ENCODE peak calls at places on chromosomes 12 and 14, in ten cellular contexts. L is AG10803; M is prostate gland; G is pancreas; B is CD8-positive, alpha-beta T cell; T is coronary artery; R is upper lobe of left lung; O is A549; Y is heart left ventricle; D is H1. Q is an unnamed sample.

GRCh38 chr14:23005861-23006534 is 3.9 kb downstream of the C14orf93 start:
- DNase-seq in R (no peak), T (no peak), G (no peak), D (no peak), M (no peak), Y (no peak), O (no peak), B (no peak), L (no peak), Q (no peak)

GRCh38 chr12:75922944-75923642 is 108.5 kb downstream of the PHLDA1 start:
- DNase-seq in B (no peak), L (no peak), T (no peak), O (no peak), R (no peak), M (no peak), G (no peak), D (no peak), Y (no peak), Q (no peak)

GRCh38 chr12:47822386-47822785 is 2.7 kb upstream of the HDAC7 start:
- DNase-seq in Y (peak; percentile 16), L (no peak), B (no peak), T (no peak), D (no peak), R (no peak), G (no peak), O (no peak), M (no peak), Q (no peak)

GRCh38 chr12:54390668-54391551 is 6.4 kb upstream of the ZNF385A start:
- DNase-seq in B (peak; percentile 47), L (no peak), Y (no peak), R (peak; percentile 68), M (peak; percentile 83), T (no peak), G (peak; percentile 73), D (peak; percentile 89), O (peak; percentile 49), Q (peak; percentile 68)

GRCh38 chr12:94163850-94164249 is 15.5 kb downstream of the PLXNC1 start:
- DNase-seq in T (no peak), O (no peak), L (no peak), R (no peak), M (no peak), G (no peak), D (no peak), B (no peak), Y (no peak), Q (no peak)

GRCh38 chr12:116201908-116202307 is 75.6 kb downstream of the MED13L start:
- DNase-seq in Y (no peak), B (no peak), G (no peak), T (no peak), M (no peak), D (no peak), L (peak; percentile 78), R (no peak), O (no peak), Q (no peak)

GRCh38 chr14:64758711-64759554 is 54.7 kb downstream of the PLEKHG3 start:
- DNase-seq in T (no peak), O (peak; percentile 71), R (no peak), Y (peak; percentile 73), D (no peak), G (peak; percentile 65), B (no peak), M (no peak), L (peak; percentile 94), Q (no peak)

GRCh38 chr12:53207042-53207441 is at the start of gene ITGB7:
- DNase-seq in L (no peak), R (peak; percentile 47), T (no peak), G (no peak), B (peak; percentile 47), D (no peak), M (no peak), Y (no peak), O (no peak), Q (no peak)

GRCh38 chr12:1500095-1500801 is 94.1 kb downstream of the FBXL14 start:
- DNase-seq in M (no peak), O (no peak), T (no peak), L (peak; percentile 89), D (no peak), B (no peak), R (no peak), G (no peak), Y (peak; percentile 77), Q (no peak)

GRCh38 chr12:121803861-121804416 is at the start of gene SETD1B:
- DNase-seq in G (peak; percentile 88), R (peak; percentile 64), M (no peak), O (no peak), D (no peak), Y (peak; percentile 75), T (no peak), B (no peak), L (peak; percentile 72), Q (no peak)

DNA sequence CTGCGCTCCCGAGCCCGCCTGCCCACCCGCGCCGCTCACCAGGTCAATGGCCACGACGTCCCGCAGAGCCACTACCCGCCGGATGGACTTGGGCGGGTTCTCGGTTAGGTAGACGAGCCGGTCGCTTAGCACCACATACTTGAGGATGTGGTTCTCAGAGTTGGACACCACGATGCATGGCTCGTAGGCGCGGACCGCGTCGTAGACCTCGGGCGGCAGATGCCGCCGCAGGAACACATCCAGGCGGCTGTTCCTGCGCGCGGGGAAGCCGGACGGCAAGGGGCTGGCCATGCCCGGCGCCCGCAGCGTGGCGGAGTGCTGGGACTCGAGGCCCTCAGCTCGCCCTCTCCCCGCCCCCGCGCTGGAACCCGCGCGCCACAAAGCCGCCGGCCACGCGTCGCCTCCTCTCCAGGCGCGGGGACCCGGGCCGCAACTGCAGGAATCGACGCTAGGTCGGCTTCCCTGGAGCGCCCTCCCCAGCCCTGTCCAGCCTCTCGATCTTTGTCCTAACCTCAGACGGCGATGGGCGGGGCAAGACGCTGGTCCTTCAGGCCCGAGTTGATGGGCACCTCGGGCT is at the start of gene C12orf56:
- DNase-seq in Y (no peak), G (peak; percentile 68), B (no peak), L (peak; percentile 30), D (no peak), R (peak; percentile 22), O (peak; percentile 84), T (no peak), M (no peak), Q (no peak)
- TF ChIP-seq CTCF in Y (no peak), G (no peak), B (no peak), L (no peak), D (no peak), R (no peak), O (peak; percentile 10), T (no peak), M (no peak), Q (no peak)

DNA sequence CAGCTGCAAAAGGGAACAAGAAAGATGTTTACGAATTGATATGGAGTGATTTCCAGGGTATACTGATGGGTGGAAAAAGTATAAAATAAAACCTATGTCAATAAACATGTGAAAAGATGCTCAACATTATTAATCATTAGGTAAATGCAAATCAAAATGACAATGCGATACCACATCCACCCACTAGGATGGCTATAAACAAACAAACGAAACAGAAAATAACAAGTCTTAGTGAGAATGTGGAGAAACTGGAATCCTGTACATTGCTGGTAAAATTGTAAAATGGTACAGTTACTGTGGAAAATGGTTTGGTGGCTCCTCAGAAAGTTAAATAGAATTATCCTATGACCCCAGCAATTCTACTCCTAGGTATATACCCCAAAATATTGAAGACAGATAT is 9.5 kb upstream of the BEST3 start:
- DNase-seq in D (no peak), O (no peak), Y (no peak), L (no peak), M (no peak), B (no peak), R (no peak), T (no peak), G (no peak), Q (no peak)
- TF ChIP-seq CTCF in D (no peak), O (no peak), Y (no peak), L (no peak), M (no peak), B (peak; percentile 14), R (no peak), T (no peak), G (no peak), Q (peak; percentile 67)

GRCh38 chr14:106789318-106789717 is 1262.9 kb downstream of the TMEM121 start:
- DNase-seq in G (no peak), M (no peak), L (no peak), T (no peak), Y (no peak), O (no peak), R (no peak), B (no peak), D (no peak), Q (no peak)

GRCh38 chr14:106788534-106788933 is 1262.2 kb downstream of the TMEM121 start:
- DNase-seq in L (no peak), O (no peak), G (no peak), Y (no peak), T (no peak), R (no peak), B (no peak), D (no peak), M (no peak), Q (no peak)

GRCh38 chr14:106792543-106792942 is 1266.2 kb downstream of the TMEM121 start:
- DNase-seq in R (no peak), T (no peak), Y (no peak), G (no peak), M (no peak), B (no peak), L (no peak), O (no peak), D (no peak), Q (no peak)

GRCh38 chr14:106786697-106787096 is 1260.3 kb downstream of the TMEM121 start:
- DNase-seq in B (no peak), R (no peak), G (no peak), D (no peak), O (no peak), Y (no peak), T (no peak), M (no peak), L (no peak), Q (no peak)

DNA sequence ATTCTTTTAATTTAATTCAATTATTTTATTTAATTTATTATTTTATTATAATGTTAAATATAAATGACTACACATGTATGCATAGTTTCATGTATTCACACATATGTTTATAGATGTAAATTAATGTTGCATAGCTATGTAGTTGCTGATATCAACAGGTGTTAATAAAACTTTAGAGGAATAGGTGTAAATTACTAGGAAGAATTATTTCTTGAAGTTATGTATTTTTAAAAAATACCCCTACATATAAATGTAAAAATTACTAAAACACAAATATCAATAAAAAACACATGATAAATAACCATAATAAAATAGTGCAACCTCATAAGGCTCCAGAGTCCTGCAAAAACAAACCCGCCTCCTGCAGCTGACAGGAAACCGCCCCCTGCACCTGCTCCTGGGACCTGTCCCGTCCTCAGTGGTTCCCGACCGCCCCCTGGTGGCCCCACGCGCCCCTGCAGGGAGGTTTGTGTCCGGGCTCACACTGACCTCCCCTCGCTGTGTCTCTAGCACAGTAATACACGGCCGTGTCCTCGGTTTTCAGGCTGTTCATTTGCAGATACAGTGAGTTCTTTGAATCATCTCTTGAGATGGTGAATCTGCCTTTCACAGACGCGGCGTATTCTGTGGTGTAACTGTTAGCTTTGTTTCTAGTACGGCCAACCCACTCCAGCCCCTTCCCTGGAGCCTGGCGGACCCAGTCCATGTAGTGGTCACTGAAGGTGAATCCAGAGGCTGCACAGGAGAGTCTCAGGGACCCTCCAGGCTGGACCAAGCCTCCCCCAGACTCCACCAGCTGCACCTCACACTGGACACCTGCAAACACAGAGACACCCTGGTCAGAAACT is 1264.0 kb downstream of the TMEM121 start:
- DNase-seq in T (no peak), G (peak; percentile 90), R (peak; percentile 64), M (no peak), L (no peak), D (peak; percentile 66), O (peak; percentile 25), Y (peak; percentile 37), B (peak; percentile 55), Q (no peak)
- TF ChIP-seq CTCF in T (peak; percentile 29), G (peak; percentile 68), R (peak; percentile 59), M (peak; percentile 42), L (no peak), D (peak; percentile 22), O (peak; percentile 33), Y (peak; percentile 43), B (peak; percentile 98), Q (no peak)

GRCh38 chr12:14238224-14238792 is 127.2 kb upstream of the ATF7IP start:
- DNase-seq in O (no peak), B (no peak), Y (no peak), G (no peak), L (peak; percentile 44), T (no peak), M (no peak), R (no peak), D (no peak), Q (no peak)
- TF ChIP-seq CTCF in O (peak; percentile 62), B (peak; percentile 92), Y (peak; percentile 76), G (peak; percentile 19), L (peak; percentile 73), T (peak; percentile 46), M (peak; percentile 63), R (peak; percentile 77), D (peak; percentile 33), Q (peak; percentile 43)